ENCODE peak calls at places on chromosomes 5 and 9, in nine cellular contexts. K is hepatocyte; W is hypothalamus; N is CD4-positive, alpha-beta T cell; T is stimulated activated CD8-positive, alpha-beta memory T cell treated with anti-CD3 and anti-CD28 coated beads, Interleukin-12 subunit alpha, Interleukin-12 subunit beta, amount 100 ng/mL, for 4 hours; J is brain pericyte; I is left ventricle myocardium inferior; P is AG04450; V is astrocyte of the cerebellum. E is an unnamed sample.

GRCh38 chr5:39208471-39208870 is 10.9 kb downstream of the FYB1 start:
- DNase-seq in I (no peak), P (no peak), J (no peak), W (no peak), V (no peak), T (no peak), K (no peak), N (no peak), E (no peak)

GRCh38 chr5:10601246-10602030 is 37.6 kb downstream of the ANKRD33B start:
- DNase-seq in T (no peak), I (peak; percentile 90), K (peak; percentile 69), W (peak; percentile 89), V (peak; percentile 73), J (peak; percentile 96), P (peak; percentile 61), N (no peak), E (no peak)

GRCh38 chr9:135797507-135798302 is 95.7 kb downstream of the KCNT1 start:
- DNase-seq in N (no peak), W (peak; percentile 8), I (peak; percentile 50), T (no peak), V (no peak), P (no peak), K (peak; percentile 51), J (no peak), E (peak; percentile 10)

GRCh38 chr9:87620727-87621322 is 105.1 kb upstream of the CTSL start:
- DNase-seq in J (no peak), W (peak; percentile 59), N (no peak), I (no peak), P (no peak), K (no peak), V (no peak), T (no peak), E (no peak)

GRCh38 chr5:1859099-1859498 is 23.6 kb downstream of the IRX4 start:
- DNase-seq in N (no peak), T (no peak), K (no peak), W (no peak), I (no peak), P (no peak), V (no peak), J (no peak), E (no peak)

GRCh38 chr5:116365006-116365496 is 209.6 kb downstream of the SEMA6A start:
- DNase-seq in I (no peak), W (no peak), K (no peak), T (no peak), J (no peak), V (no peak), P (no peak), N (no peak), E (no peak)

GRCh38 chr9:78296208-78296892 is 575 bp upstream of the PSAT1 start:
- DNase-seq in V (peak; percentile 28), I (peak; percentile 37), N (no peak), W (peak; percentile 31), P (no peak), J (no peak), K (peak; percentile 65), T (no peak), E (no peak)

GRCh38 chr5:131355972-131356528 is 92.2 kb downstream of the CDC42SE2 start:
- DNase-seq in V (no peak), T (no peak), K (no peak), P (no peak), J (no peak), W (no peak), N (no peak), I (no peak), E (no peak)

GRCh38 chr9:77224750-77225312 is 47.5 kb downstream of the VPS13A start:
- DNase-seq in T (no peak), K (no peak), P (peak; percentile 18), W (no peak), I (no peak), V (no peak), J (no peak), N (no peak), E (no peak)

GRCh38 chr9:79763861-79764260 is 192.1 kb downstream of the TLE4 start:
- DNase-seq in J (no peak), I (no peak), V (no peak), N (no peak), W (no peak), K (no peak), P (no peak), T (no peak), E (no peak)

GRCh38 chr9:2291980-2292704 is 277.0 kb downstream of the SMARCA2 start:
- DNase-seq in P (no peak), I (no peak), N (no peak), K (peak; percentile 35), J (no peak), T (no peak), W (no peak), V (no peak), E (no peak)

GRCh38 chr5:65925601-65926275 is 637 bp upstream of the ERBIN start:
- DNase-seq in N (peak; percentile 78), J (peak; percentile 55), P (peak; percentile 50), W (peak; percentile 85), K (peak; percentile 97), I (peak; percentile 85), V (peak; percentile 59), T (peak; percentile 73), E (peak; percentile 79)

GRCh38 chr5:77758141-77758938 is 17.8 kb downstream of the TBCA start:
- DNase-seq in K (no peak), T (no peak), W (no peak), P (no peak), V (no peak), J (no peak), N (no peak), I (no peak), E (no peak)

GRCh38 chr5:170520319-170520718 is 16.5 kb downstream of the KCNIP1 start:
- DNase-seq in K (peak; percentile 23), P (no peak), W (no peak), T (no peak), V (no peak), J (no peak), I (no peak), N (no peak), E (no peak)

GRCh38 chr9:78927099-78927940 is 630.4 kb downstream of the PSAT1 start:
- DNase-seq in K (no peak), I (no peak), J (no peak), N (no peak), T (no peak), W (no peak), P (no peak), V (no peak), E (no peak)

GRCh38 chr9:77063645-77064285 is 44.3 kb downstream of the FOXB2 start:
- DNase-seq in P (no peak), T (no peak), K (peak; percentile 26), J (no peak), W (no peak), I (no peak), V (peak; percentile 49), N (no peak), E (no peak)

GRCh38 chr5:40437452-40437861 is 242.3 kb upstream of the PTGER4 start:
- DNase-seq in P (no peak), J (no peak), T (peak; percentile 24), N (no peak), W (no peak), V (peak; percentile 22), K (peak; percentile 61), I (no peak), E (peak; percentile 22)

GRCh38 chr9:88224938-88225337 is 86.7 kb upstream of the SPATA31C2 start:
- DNase-seq in K (no peak), V (no peak), W (no peak), T (no peak), P (no peak), J (no peak), N (no peak), I (no peak), E (no peak)

GRCh38 chr9:87875839-87876545 is 6.7 kb upstream of the SPATA31E1 start:
- DNase-seq in N (no peak), T (no peak), K (peak; percentile 9), J (no peak), V (no peak), I (no peak), W (no peak), P (no peak), E (no peak)

GRCh38 chr5:139982157-139982974 is 60.7 kb downstream of the NRG2 start:
- DNase-seq in I (peak; percentile 29), J (no peak), V (no peak), T (no peak), K (peak; percentile 54), N (no peak), W (peak; percentile 43), P (no peak), E (no peak)

GRCh38 chr9:15570769-15571168 is 17.9 kb downstream of the CCDC171 start:
- DNase-seq in J (no peak), T (no peak), K (no peak), P (no peak), I (no peak), W (no peak), N (no peak), V (no peak), E (no peak)

GRCh38 chr5:149203896-149204544 is 62.7 kb downstream of the ABLIM3 start:
- DNase-seq in P (no peak), W (no peak), V (no peak), T (no peak), J (no peak), I (no peak), K (no peak), N (no peak), E (no peak)